ENCODE peak calls at places on chromosomes 2 and 18, in seven cellular contexts. One of them, this sample, is unnamed.
A peak's percentile ranks its signal among the peaks of the same experiment; 100 is the strongest.

GRCh38 chr2:38168710-38169480 is 92.9 kb upstream of the CYP1B1 start:
- DNase-seq in SK-N-SH: no peak
- DNase-seq in GM23338: no peak
- DNase-seq in esophagus muscularis mucosa: no peak
- DNase-seq in breast epithelium: no peak
- DNase-seq in prostate gland: no peak
- DNase-seq in transverse colon: no peak
- DNase-seq in this sample: no peak

GRCh38 chr2:205721057-205721767 is 38.9 kb downstream of the NRP2 start:
- DNase-seq in SK-N-SH: no peak
- DNase-seq in GM23338: peak; percentile 73
- DNase-seq in esophagus muscularis mucosa: no peak
- DNase-seq in breast epithelium: no peak
- DNase-seq in prostate gland: no peak
- DNase-seq in transverse colon: no peak
- DNase-seq in this sample: no peak

GRCh38 chr2:164967781-164968228 is 12.5 kb upstream of the SLC38A11 start:
- DNase-seq in SK-N-SH: no peak
- DNase-seq in GM23338: peak; percentile 64
- DNase-seq in esophagus muscularis mucosa: no peak
- DNase-seq in breast epithelium: no peak
- DNase-seq in prostate gland: peak; percentile 88
- DNase-seq in transverse colon: no peak
- DNase-seq in this sample: no peak

GRCh38 chr18:36038102-36038663 is 29.2 kb downstream of the RPRD1A start:
- DNase-seq in SK-N-SH: no peak
- DNase-seq in GM23338: no peak
- DNase-seq in esophagus muscularis mucosa: no peak
- DNase-seq in breast epithelium: no peak
- DNase-seq in prostate gland: no peak
- DNase-seq in transverse colon: no peak
- DNase-seq in this sample: no peak

GRCh38 chr2:41966920-41967319 is 80.9 kb upstream of the PKDCC start:
- DNase-seq in SK-N-SH: no peak
- DNase-seq in GM23338: no peak
- DNase-seq in esophagus muscularis mucosa: no peak
- DNase-seq in breast epithelium: peak; percentile 81
- DNase-seq in prostate gland: no peak
- DNase-seq in transverse colon: peak; percentile 19
- DNase-seq in this sample: no peak

GRCh38 chr2:196233808-196234501 is 62.6 kb upstream of the STK17B start:
- DNase-seq in SK-N-SH: no peak
- DNase-seq in GM23338: no peak
- DNase-seq in esophagus muscularis mucosa: no peak
- DNase-seq in breast epithelium: no peak
- DNase-seq in prostate gland: no peak
- DNase-seq in transverse colon: no peak
- DNase-seq in this sample: no peak

GRCh38 chr18:57710226-57710625 is 88.6 kb upstream of the NARS1 start:
- DNase-seq in SK-N-SH: no peak
- DNase-seq in GM23338: no peak
- DNase-seq in esophagus muscularis mucosa: no peak
- DNase-seq in breast epithelium: no peak
- DNase-seq in prostate gland: no peak
- DNase-seq in transverse colon: no peak
- DNase-seq in this sample: no peak

GRCh38 chr18:72672364-72673151 is 128.4 kb upstream of the CBLN2 start:
- DNase-seq in SK-N-SH: peak; percentile 60
- DNase-seq in GM23338: peak; percentile 79
- DNase-seq in esophagus muscularis mucosa: no peak
- DNase-seq in breast epithelium: no peak
- DNase-seq in prostate gland: no peak
- DNase-seq in transverse colon: no peak
- DNase-seq in this sample: no peak

GRCh38 chr2:139720056-139720455 is 939.9 kb upstream of the NXPH2 start:
- DNase-seq in SK-N-SH: no peak
- DNase-seq in GM23338: no peak
- DNase-seq in esophagus muscularis mucosa: no peak
- DNase-seq in breast epithelium: no peak
- DNase-seq in prostate gland: no peak
- DNase-seq in transverse colon: no peak
- DNase-seq in this sample: no peak

GRCh38 chr18:21682276-21683051 is 22.1 kb downstream of the ABHD3 start:
- DNase-seq in SK-N-SH: no peak
- DNase-seq in GM23338: peak; percentile 24
- DNase-seq in esophagus muscularis mucosa: no peak
- DNase-seq in breast epithelium: no peak
- DNase-seq in prostate gland: peak; percentile 25
- DNase-seq in transverse colon: no peak
- DNase-seq in this sample: no peak

GRCh38 chr2:63343397-63344109 is 244.7 kb downstream of the WDPCP start:
- DNase-seq in SK-N-SH: no peak
- DNase-seq in GM23338: no peak
- DNase-seq in esophagus muscularis mucosa: no peak
- DNase-seq in breast epithelium: no peak
- DNase-seq in prostate gland: no peak
- DNase-seq in transverse colon: no peak
- DNase-seq in this sample: no peak

GRCh38 chr18:42086288-42086687 is 131.3 kb downstream of the PIK3C3 start:
- DNase-seq in SK-N-SH: no peak
- DNase-seq in GM23338: no peak
- DNase-seq in esophagus muscularis mucosa: no peak
- DNase-seq in breast epithelium: no peak
- DNase-seq in prostate gland: no peak
- DNase-seq in transverse colon: no peak
- DNase-seq in this sample: no peak
- TF ChIP-seq POLR2AphosphoS5 in SK-N-SH: no peak
- TF ChIP-seq POLR2AphosphoS5 in GM23338: no peak
- TF ChIP-seq POLR2AphosphoS5 in esophagus muscularis mucosa: no peak
- TF ChIP-seq POLR2AphosphoS5 in breast epithelium: no peak
- TF ChIP-seq POLR2AphosphoS5 in prostate gland: no peak
- TF ChIP-seq POLR2AphosphoS5 in transverse colon: no peak
- TF ChIP-seq POLR2AphosphoS5 in this sample: no peak

GRCh38 chr2:134257516-134257915 is 3.6 kb downstream of the MGAT5 start:
- DNase-seq in SK-N-SH: no peak
- DNase-seq in GM23338: no peak
- DNase-seq in esophagus muscularis mucosa: no peak
- DNase-seq in breast epithelium: no peak
- DNase-seq in prostate gland: no peak
- DNase-seq in transverse colon: no peak
- DNase-seq in this sample: no peak
- H3K4me1 ChIP-seq in SK-N-SH: peaks cover 42% of the 10 kb centered on the region
- H3K4me1 ChIP-seq in GM23338: peaks cover 15% of the 10 kb centered on the region
- H3K4me1 ChIP-seq in esophagus muscularis mucosa: peaks cover 60% of the 10 kb centered on the region
- H3K4me1 ChIP-seq in breast epithelium: no peaks in the 10 kb centered on the region
- H3K4me1 ChIP-seq in prostate gland: peaks cover 9% of the 10 kb centered on the region
- H3K4me1 ChIP-seq in transverse colon: peaks cover 69% of the 10 kb centered on the region
- H3K4me1 ChIP-seq in this sample: peaks cover 77% of the 10 kb centered on the region

DNA sequence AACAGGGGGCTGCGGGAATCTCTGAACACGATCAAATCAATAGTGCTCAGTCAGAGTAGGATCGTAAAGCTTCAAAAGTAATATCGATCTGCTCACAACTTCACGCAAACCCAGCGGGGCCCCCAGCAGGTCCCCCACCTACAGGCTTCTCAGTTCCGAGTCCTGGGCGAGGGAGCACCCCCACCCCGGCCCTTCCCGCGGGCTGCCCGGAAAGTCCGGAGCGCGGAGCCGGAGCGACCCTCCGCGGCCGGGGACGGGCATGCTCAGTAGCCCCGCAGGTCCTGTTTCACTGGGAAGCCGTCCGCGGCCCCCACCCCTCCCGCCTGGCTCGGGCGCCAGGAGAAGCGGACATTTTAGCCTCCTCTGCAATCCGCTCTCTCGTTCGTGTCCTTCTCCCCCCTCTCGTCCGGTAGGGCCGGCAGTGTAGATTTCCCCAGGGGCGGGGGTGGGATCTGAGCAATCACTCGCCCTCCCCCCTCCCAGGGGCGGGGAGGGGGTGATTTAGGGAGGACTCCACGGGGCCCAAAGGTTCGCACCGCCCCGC is 3.3 kb upstream of the SPRED2 start:
- DNase-seq in SK-N-SH: peak; percentile 97
- DNase-seq in GM23338: peak; percentile 91
- DNase-seq in esophagus muscularis mucosa: peak; percentile 96
- DNase-seq in breast epithelium: peak; percentile 83
- DNase-seq in prostate gland: peak; percentile 86
- DNase-seq in transverse colon: peak; percentile 85
- DNase-seq in this sample: peak; percentile 84
- TF ChIP-seq POLR2AphosphoS5 in SK-N-SH: peak; percentile 48
- TF ChIP-seq POLR2AphosphoS5 in GM23338: no peak
- TF ChIP-seq POLR2AphosphoS5 in esophagus muscularis mucosa: peak; percentile 87
- TF ChIP-seq POLR2AphosphoS5 in breast epithelium: peak; percentile 49
- TF ChIP-seq POLR2AphosphoS5 in prostate gland: peak; percentile 82
- TF ChIP-seq POLR2AphosphoS5 in transverse colon: peak; percentile 37
- TF ChIP-seq POLR2AphosphoS5 in this sample: peak; percentile 56

GRCh38 chr2:179274749-179275148 is 10.1 kb upstream of the SESTD1 start:
- DNase-seq in SK-N-SH: no peak
- DNase-seq in GM23338: no peak
- DNase-seq in esophagus muscularis mucosa: no peak
- DNase-seq in breast epithelium: no peak
- DNase-seq in prostate gland: no peak
- DNase-seq in transverse colon: no peak
- DNase-seq in this sample: no peak

GRCh38 chr2:179275280-179276013 is 10.8 kb upstream of the SESTD1 start:
- DNase-seq in SK-N-SH: no peak
- DNase-seq in GM23338: no peak
- DNase-seq in esophagus muscularis mucosa: no peak
- DNase-seq in breast epithelium: no peak
- DNase-seq in prostate gland: no peak
- DNase-seq in transverse colon: no peak
- DNase-seq in this sample: no peak

GRCh38 chr2:179270689-179271088 is 6.1 kb upstream of the SESTD1 start:
- DNase-seq in SK-N-SH: no peak
- DNase-seq in GM23338: no peak
- DNase-seq in esophagus muscularis mucosa: no peak
- DNase-seq in breast epithelium: no peak
- DNase-seq in prostate gland: no peak
- DNase-seq in transverse colon: no peak
- DNase-seq in this sample: no peak

GRCh38 chr2:179273461-179273962 is 8.9 kb upstream of the SESTD1 start:
- DNase-seq in SK-N-SH: no peak
- DNase-seq in GM23338: no peak
- DNase-seq in esophagus muscularis mucosa: no peak
- DNase-seq in breast epithelium: no peak
- DNase-seq in prostate gland: no peak
- DNase-seq in transverse colon: no peak
- DNase-seq in this sample: no peak

DNA sequence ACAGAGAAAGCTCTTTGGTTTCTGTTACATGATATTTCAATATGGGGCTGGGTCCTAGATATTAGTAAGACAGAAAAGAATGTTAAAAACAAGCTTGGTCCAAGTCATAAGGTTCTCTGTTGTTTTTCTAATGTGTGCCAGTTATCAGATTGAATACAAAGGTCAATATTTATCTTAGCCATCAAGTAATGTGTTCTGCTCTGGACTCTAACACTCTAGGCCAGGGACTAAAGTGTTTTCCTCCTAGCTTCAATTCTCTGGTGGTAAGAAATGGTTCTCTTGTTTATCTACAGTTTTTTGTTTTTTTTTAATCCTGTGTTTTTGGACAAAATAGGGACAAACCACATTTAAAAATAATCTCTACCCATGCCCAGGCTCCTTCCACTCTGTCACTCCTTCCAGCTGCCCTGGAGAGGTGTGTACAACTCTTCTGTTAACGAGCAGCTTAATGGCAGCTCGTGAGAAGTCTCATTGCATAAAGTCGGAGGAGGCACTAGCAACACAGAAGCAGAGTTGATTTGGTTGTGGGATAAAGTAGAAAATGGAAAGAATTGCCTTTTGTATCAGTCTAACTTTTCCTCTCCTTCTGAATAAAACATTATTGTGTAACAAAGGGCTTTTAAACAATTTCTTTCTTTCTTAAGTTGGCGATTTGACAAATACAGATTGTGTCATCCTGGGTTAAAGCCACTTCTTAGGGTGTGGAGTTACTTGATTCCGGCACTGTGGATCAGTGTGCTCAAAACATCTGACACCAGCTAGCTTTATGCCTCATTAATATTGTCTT is 8.0 kb upstream of the SESTD1 start:
- DNase-seq in SK-N-SH: no peak
- DNase-seq in GM23338: no peak
- DNase-seq in esophagus muscularis mucosa: no peak
- DNase-seq in breast epithelium: no peak
- DNase-seq in prostate gland: no peak
- DNase-seq in transverse colon: no peak
- DNase-seq in this sample: no peak
- H3K4me1 ChIP-seq in SK-N-SH: no peaks in the 10 kb centered on the region
- H3K4me1 ChIP-seq in GM23338: no peaks in the 10 kb centered on the region
- H3K4me1 ChIP-seq in esophagus muscularis mucosa: peaks cover 9% of the 10 kb centered on the region
- H3K4me1 ChIP-seq in breast epithelium: no peaks in the 10 kb centered on the region
- H3K4me1 ChIP-seq in prostate gland: no peaks in the 10 kb centered on the region
- H3K4me1 ChIP-seq in transverse colon: peaks cover 33% of the 10 kb centered on the region
- H3K4me1 ChIP-seq in this sample: peaks cover 11% of the 10 kb centered on the region

GRCh38 chr2:85423525-85423924 is 5.0 kb downstream of the SH2D6 start:
- DNase-seq in SK-N-SH: no peak
- DNase-seq in GM23338: no peak
- DNase-seq in esophagus muscularis mucosa: no peak
- DNase-seq in breast epithelium: no peak
- DNase-seq in prostate gland: no peak
- DNase-seq in transverse colon: no peak
- DNase-seq in this sample: no peak

GRCh38 chr2:85418132-85419008 is at the start of gene SH2D6:
- DNase-seq in SK-N-SH: peak; percentile 97
- DNase-seq in GM23338: peak; percentile 94
- DNase-seq in esophagus muscularis mucosa: peak; percentile 97
- DNase-seq in breast epithelium: peak; percentile 77
- DNase-seq in prostate gland: peak; percentile 73
- DNase-seq in transverse colon: peak; percentile 88
- DNase-seq in this sample: peak; percentile 85

GRCh38 chr2:85419009-85419711 is 646 bp downstream of the SH2D6 start:
- DNase-seq in SK-N-SH: no peak
- DNase-seq in GM23338: no peak
- DNase-seq in esophagus muscularis mucosa: no peak
- DNase-seq in breast epithelium: no peak
- DNase-seq in prostate gland: no peak
- DNase-seq in transverse colon: no peak
- DNase-seq in this sample: no peak

GRCh38 chr2:85420743-85421705 is 2.5 kb downstream of the SH2D6 start:
- DNase-seq in SK-N-SH: peak; percentile 92
- DNase-seq in GM23338: peak; percentile 89
- DNase-seq in esophagus muscularis mucosa: peak; percentile 97
- DNase-seq in breast epithelium: peak; percentile 76
- DNase-seq in prostate gland: peak; percentile 87
- DNase-seq in transverse colon: peak; percentile 93
- DNase-seq in this sample: peak; percentile 95

DNA sequence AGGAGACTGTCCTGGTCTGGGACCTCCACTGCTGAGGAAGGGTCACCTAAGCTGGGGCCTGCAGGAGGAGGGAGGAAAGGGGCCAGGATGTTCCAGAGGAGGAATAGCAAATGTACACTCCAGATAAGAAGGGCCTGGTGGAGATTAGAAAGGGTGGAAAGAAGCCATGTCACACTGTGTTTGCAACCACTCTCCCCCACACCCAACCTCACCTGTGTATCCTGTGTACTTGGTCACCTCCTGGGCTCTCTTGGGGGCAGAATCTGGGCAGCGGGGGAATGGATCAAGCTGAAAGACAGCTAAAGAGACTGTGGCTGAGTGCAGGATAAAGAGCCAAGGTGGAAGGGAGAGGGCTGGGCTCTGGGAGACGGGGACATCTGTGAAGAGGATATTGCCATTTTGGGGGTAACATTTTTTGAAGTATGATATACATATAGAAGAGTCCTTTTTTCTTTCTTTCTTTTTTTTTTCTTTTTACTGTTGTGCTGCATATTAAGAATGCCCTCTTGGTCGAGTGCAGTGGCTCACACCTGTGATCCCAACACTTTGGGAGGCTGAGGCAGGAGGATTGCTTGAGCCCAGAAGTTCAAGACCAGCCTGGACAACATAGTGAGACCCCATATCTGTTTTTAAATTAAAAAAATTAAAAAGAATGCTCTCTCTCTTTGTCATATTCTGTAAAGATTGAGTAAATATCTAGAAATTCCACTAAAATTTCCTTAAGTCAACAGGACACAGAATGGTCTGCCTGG is 3.4 kb downstream of the SH2D6 start:
- DNase-seq in SK-N-SH: no peak
- DNase-seq in GM23338: no peak
- DNase-seq in esophagus muscularis mucosa: no peak
- DNase-seq in breast epithelium: no peak
- DNase-seq in prostate gland: peak; percentile 48
- DNase-seq in transverse colon: no peak
- DNase-seq in this sample: peak; percentile 59
- TF ChIP-seq POLR2AphosphoS5 in SK-N-SH: no peak
- TF ChIP-seq POLR2AphosphoS5 in GM23338: no peak
- TF ChIP-seq POLR2AphosphoS5 in esophagus muscularis mucosa: no peak
- TF ChIP-seq POLR2AphosphoS5 in breast epithelium: no peak
- TF ChIP-seq POLR2AphosphoS5 in prostate gland: peak; percentile 4
- TF ChIP-seq POLR2AphosphoS5 in transverse colon: no peak
- TF ChIP-seq POLR2AphosphoS5 in this sample: no peak